ENCODE peak calls at places on chromosomes 1 and 21, in five cellular contexts. V is substantia nigra, X is adrenal gland, U is aorta, F is MM.1S. Z is an unnamed sample.

GRCh38 chr1:174777262-174777661 is 222.5 kb upstream of the CACYBP start:
- DNase-seq in V (no peak), X (no peak), U (no peak), F (no peak), Z (no peak)

GRCh38 chr1:95384570-95384969 is 150.6 kb downstream of the RWDD3 start:
- DNase-seq in V (no peak), X (no peak), U (no peak), F (peak), Z (no peak)

GRCh38 chr1:200900877-200901276 is 6.2 kb downstream of the INAVA start:
- DNase-seq in V (no peak), X (no peak), U (peak), F (no peak), Z (no peak)

GRCh38 chr1:109391161-109391556 is 6.6 kb downstream of the SORT1 start:
- DNase-seq in V (no peak), X (no peak), U (no peak), F (no peak), Z (no peak)

GRCh38 chr1:160868141-160868540 is 5.5 kb upstream of the CD244 start:
- DNase-seq in V (no peak), X (no peak), U (no peak), F (no peak), Z (no peak)

GRCh38 chr1:109620396-109620817 is 770 bp downstream of the AMPD2 start:
- DNase-seq in V (no peak), X (peak), U (peak), F (no peak), Z (no peak)

GRCh38 chr1:151315565-151316235 is 11.5 kb downstream of the PI4KB start:
- DNase-seq in V (no peak), X (no peak), U (no peak), F (no peak), Z (no peak)

GRCh38 chr1:44067258-44068250 is 36.3 kb upstream of the SLC6A9 start:
- DNase-seq in V (no peak), X (no peak), U (no peak), F (no peak), Z (no peak)

GRCh38 chr1:12314328-12314903 is 84.6 kb downstream of the VPS13D start:
- DNase-seq in V (no peak), X (no peak), U (no peak), F (peak), Z (no peak)

GRCh38 chr1:208218237-208219097 is 25.7 kb downstream of the PLXNA2 start:
- DNase-seq in V (no peak), X (no peak), U (no peak), F (no peak), Z (no peak)
- H3K27ac ChIP-seq in V (no peak), X (no peak), U (peak), F (no peak), Z (peak)

GRCh38 chr1:101148987-101149386 is 87.8 kb upstream of the S1PR1 start:
- DNase-seq in V (no peak), X (no peak), U (no peak), F (no peak), Z (no peak)
- H3K27ac ChIP-seq in V (no peak), X (no peak), U (no peak), F (no peak), Z (no peak)

GRCh38 chr1:31658721-31659120 is 14.0 kb upstream of the PEF1 start:
- DNase-seq in V (no peak), X (no peak), U (peak), F (no peak), Z (no peak)
- H3K27ac ChIP-seq in V (no peak), X (no peak), U (no peak), F (no peak), Z (no peak)

GRCh38 chr1:223847781-223848345 is 2.1 kb upstream of the TP53BP2 start:
- DNase-seq in V (no peak), X (no peak), U (no peak), F (no peak), Z (no peak)
- H3K27ac ChIP-seq in V (no peak), X (no peak), U (peak), F (no peak), Z (no peak)

GRCh38 chr1:245266105-245266504 is 111.3 kb downstream of the KIF26B start:
- DNase-seq in V (no peak), X (no peak), U (no peak), F (no peak), Z (no peak)

GRCh38 chr1:245261786-245262185 is 107.0 kb downstream of the KIF26B start:
- DNase-seq in V (no peak), X (no peak), U (no peak), F (no peak), Z (no peak)

GRCh38 chr1:245262876-245263625 is 108.3 kb downstream of the KIF26B start:
- DNase-seq in V (no peak), X (no peak), U (no peak), F (no peak), Z (no peak)

GRCh38 chr1:245263701-245264100 is 108.9 kb downstream of the KIF26B start:
- DNase-seq in V (no peak), X (no peak), U (no peak), F (no peak), Z (no peak)

DNA sequence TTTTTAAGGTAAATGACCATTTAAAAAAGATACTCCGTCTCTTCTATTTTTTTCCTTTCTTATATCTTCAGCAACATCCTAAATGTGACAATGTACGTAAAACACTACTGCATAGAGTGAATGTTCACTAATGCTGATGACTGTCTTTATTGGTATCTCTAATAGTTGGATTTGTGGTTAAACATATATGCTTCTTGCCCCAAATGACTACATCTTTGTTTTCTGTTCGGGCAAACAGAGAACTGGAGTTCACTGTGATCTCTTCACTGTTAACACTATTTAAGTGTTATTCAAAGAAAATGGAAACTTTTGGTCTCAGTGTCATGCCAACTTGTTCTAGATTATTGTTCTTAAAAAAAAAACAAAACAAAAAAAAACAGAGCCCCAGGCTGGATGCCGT is 109.4 kb downstream of the KIF26B start:
- DNase-seq in V (no peak), X (no peak), U (no peak), F (no peak), Z (no peak)
- H3K27ac ChIP-seq in V (no peak), X (no peak), U (no peak), F (no peak), Z (no peak)

GRCh38 chr1:15411593-15412487 is 2.2 kb downstream of the EFHD2 start:
- DNase-seq in V (no peak), X (peak), U (peak), F (no peak), Z (no peak)
- H3K27ac ChIP-seq in V (peak), X (peak), U (no peak), F (no peak), Z (peak)

GRCh38 chr21:43194303-43195130 is 25.7 kb downstream of the CRYAA start:
- DNase-seq in V (no peak), X (peak), U (no peak), F (no peak), Z (no peak)
- H3K27ac ChIP-seq in V (no peak), X (no peak), U (no peak), F (no peak), Z (no peak)

DNA sequence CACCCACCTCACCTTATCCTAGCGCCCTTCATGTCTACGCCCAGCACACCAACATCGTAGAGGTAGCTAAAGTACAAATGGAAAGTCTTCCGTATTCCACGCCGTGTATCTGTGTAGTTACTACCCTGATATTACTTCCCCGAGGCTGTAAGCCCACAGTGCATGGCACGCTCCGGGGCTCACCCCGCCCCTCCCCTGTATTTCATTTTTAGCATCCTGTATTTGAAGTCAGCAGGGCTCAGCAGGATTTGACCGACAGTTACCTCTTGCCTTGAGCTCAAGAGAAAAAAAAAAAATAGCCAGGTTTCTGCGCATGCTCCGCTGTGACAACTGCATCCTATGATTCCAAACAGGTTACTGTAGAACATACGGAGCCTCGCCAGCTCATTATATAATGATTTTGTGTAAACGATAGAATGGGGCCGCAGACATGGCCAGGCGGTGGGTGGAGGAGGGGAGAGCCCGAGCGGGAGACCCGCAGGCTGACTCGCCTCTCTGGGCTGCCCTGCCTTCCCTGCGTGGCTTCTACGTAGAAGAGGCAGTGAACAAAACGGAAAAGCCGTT is 1.3 kb downstream of the ABCG1 start:
- DNase-seq in V (no peak), X (peak), U (peak), F (peak), Z (peak)
- H3K27ac ChIP-seq in V (peak), X (peak), U (no peak), F (no peak), Z (peak)

GRCh38 chr1:225835752-225836151 is 25.8 kb downstream of the EPHX1 start:
- DNase-seq in V (no peak), X (peak), U (peak), F (no peak), Z (no peak)
- H3K27ac ChIP-seq in V (no peak), X (peak), U (peak), F (no peak), Z (no peak)